ENCODE peak calls at places on chromosomes 4 and X, in five cellular contexts. One of them, this sample, is unnamed. For H3K4me1, the result is how much of the 10 kb centered on the place peaks cover.

GRCh38 chrX:4547218-4547836 is 833.9 kb upstream of the PRKX start:
- DNase-seq in upper lobe of left lung: peak
- DNase-seq in A549: peak
- DNase-seq in stomach: peak
- DNase-seq in transverse colon: peak
- DNase-seq in this sample: peak

GRCh38 chr4:19577121-19577520 is 674.6 kb upstream of the SLIT2 start:
- DNase-seq in upper lobe of left lung: no peak
- DNase-seq in A549: no peak
- DNase-seq in stomach: no peak
- DNase-seq in transverse colon: no peak
- DNase-seq in this sample: no peak

GRCh38 chrX:28133763-28134162 is 152.5 kb upstream of the DCAF8L1 start:
- DNase-seq in upper lobe of left lung: no peak
- DNase-seq in A549: no peak
- DNase-seq in stomach: no peak
- DNase-seq in transverse colon: no peak
- DNase-seq in this sample: no peak

GRCh38 chr4:8252301-8253173 is 17.0 kb upstream of the HTRA3 start:
- DNase-seq in upper lobe of left lung: no peak
- DNase-seq in A549: no peak
- DNase-seq in stomach: no peak
- DNase-seq in transverse colon: no peak
- DNase-seq in this sample: no peak

GRCh38 chr4:153137168-153137567 is 67.1 kb upstream of the TRIM2 start:
- DNase-seq in upper lobe of left lung: no peak
- DNase-seq in A549: peak
- DNase-seq in stomach: no peak
- DNase-seq in transverse colon: no peak
- DNase-seq in this sample: no peak

GRCh38 chr4:184684491-184685189 is 35.1 kb downstream of the PRIMPOL start:
- DNase-seq in upper lobe of left lung: peak
- DNase-seq in A549: no peak
- DNase-seq in stomach: peak
- DNase-seq in transverse colon: no peak
- DNase-seq in this sample: no peak

GRCh38 chr4:82284475-82284857 is 89.3 kb downstream of the HNRNPD start:
- DNase-seq in upper lobe of left lung: peak
- DNase-seq in A549: no peak
- DNase-seq in stomach: no peak
- DNase-seq in transverse colon: no peak
- DNase-seq in this sample: no peak

GRCh38 chrX:45400380-45400779 is 199.7 kb upstream of the DIPK2B start:
- DNase-seq in upper lobe of left lung: no peak
- DNase-seq in A549: no peak
- DNase-seq in stomach: no peak
- DNase-seq in transverse colon: no peak
- DNase-seq in this sample: no peak

GRCh38 chrX:101357166-101357795 is 8.7 kb upstream of the TIMM8A start:
- DNase-seq in upper lobe of left lung: no peak
- DNase-seq in A549: peak
- DNase-seq in stomach: no peak
- DNase-seq in transverse colon: no peak
- DNase-seq in this sample: no peak

GRCh38 chrX:101362116-101362515 is 13.6 kb upstream of the TIMM8A start:
- DNase-seq in upper lobe of left lung: no peak
- DNase-seq in A549: no peak
- DNase-seq in stomach: no peak
- DNase-seq in transverse colon: no peak
- DNase-seq in this sample: no peak

GRCh38 chrX:101359966-101360365 is 11.4 kb upstream of the TIMM8A start:
- DNase-seq in upper lobe of left lung: no peak
- DNase-seq in A549: no peak
- DNase-seq in stomach: no peak
- DNase-seq in transverse colon: no peak
- DNase-seq in this sample: no peak

GRCh38 chrX:101362757-101363156 is 14.2 kb upstream of the TIMM8A start:
- DNase-seq in upper lobe of left lung: no peak
- DNase-seq in A549: no peak
- DNase-seq in stomach: no peak
- DNase-seq in transverse colon: no peak
- DNase-seq in this sample: no peak
- H3K4me1 ChIP-seq in upper lobe of left lung: under half
- H3K4me1 ChIP-seq in A549: under half
- H3K4me1 ChIP-seq in stomach: under half
- H3K4me1 ChIP-seq in transverse colon: under half
- H3K4me1 ChIP-seq in this sample: under half

DNA sequence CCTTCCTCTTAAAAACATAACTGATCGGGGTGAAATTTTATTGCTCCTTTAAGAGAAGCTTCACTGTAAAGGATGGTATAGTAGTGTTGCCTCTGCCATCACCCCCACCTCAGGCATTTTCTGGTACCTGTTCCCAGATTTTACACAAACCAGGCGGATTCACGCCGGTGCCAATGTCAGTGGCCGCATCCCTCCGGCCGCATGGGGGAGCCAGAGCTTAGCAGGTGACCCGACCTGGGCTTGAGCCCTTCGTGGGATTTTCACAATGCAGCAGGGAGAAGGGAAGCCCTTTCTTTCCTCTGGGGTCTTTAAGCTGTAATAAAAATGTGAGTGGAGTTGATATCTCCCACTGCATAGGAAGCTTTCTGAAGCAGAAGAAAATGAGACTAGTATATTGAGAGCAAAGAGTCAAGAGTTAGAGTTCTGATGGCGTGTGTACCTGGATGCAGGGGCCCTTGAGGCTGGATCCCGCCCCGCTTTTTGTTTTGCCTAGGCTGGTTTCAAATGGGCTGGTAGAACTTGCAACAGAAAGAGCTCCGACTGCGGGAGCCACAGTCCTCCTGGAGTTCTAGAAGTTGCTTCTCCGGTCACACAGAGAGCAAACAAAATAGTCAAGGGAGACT is 59.4 kb downstream of the POLR2B start:
- DNase-seq in upper lobe of left lung: peak
- DNase-seq in A549: peak
- DNase-seq in stomach: peak
- DNase-seq in transverse colon: peak
- DNase-seq in this sample: peak
- TF ChIP-seq CTCF in upper lobe of left lung: peak
- TF ChIP-seq CTCF in A549: peak
- TF ChIP-seq CTCF in stomach: peak
- TF ChIP-seq CTCF in transverse colon: peak
- TF ChIP-seq CTCF in this sample: peak

GRCh38 chrX:135975421-135975820 is 1.6 kb upstream of the MMGT1 start:
- DNase-seq in upper lobe of left lung: no peak
- DNase-seq in A549: no peak
- DNase-seq in stomach: no peak
- DNase-seq in transverse colon: no peak
- DNase-seq in this sample: no peak

GRCh38 chrX:135977611-135978010 is 3.8 kb upstream of the MMGT1 start:
- DNase-seq in upper lobe of left lung: no peak
- DNase-seq in A549: peak
- DNase-seq in stomach: no peak
- DNase-seq in transverse colon: no peak
- DNase-seq in this sample: no peak

GRCh38 chrX:135973548-135974278 is at the start of gene MMGT1:
- DNase-seq in upper lobe of left lung: peak
- DNase-seq in A549: peak
- DNase-seq in stomach: peak
- DNase-seq in transverse colon: peak
- DNase-seq in this sample: peak

GRCh38 chrX:135974279-135974856 is 580 bp upstream of the MMGT1 start:
- DNase-seq in upper lobe of left lung: peak
- DNase-seq in A549: peak
- DNase-seq in stomach: peak
- DNase-seq in transverse colon: peak
- DNase-seq in this sample: peak

DNA sequence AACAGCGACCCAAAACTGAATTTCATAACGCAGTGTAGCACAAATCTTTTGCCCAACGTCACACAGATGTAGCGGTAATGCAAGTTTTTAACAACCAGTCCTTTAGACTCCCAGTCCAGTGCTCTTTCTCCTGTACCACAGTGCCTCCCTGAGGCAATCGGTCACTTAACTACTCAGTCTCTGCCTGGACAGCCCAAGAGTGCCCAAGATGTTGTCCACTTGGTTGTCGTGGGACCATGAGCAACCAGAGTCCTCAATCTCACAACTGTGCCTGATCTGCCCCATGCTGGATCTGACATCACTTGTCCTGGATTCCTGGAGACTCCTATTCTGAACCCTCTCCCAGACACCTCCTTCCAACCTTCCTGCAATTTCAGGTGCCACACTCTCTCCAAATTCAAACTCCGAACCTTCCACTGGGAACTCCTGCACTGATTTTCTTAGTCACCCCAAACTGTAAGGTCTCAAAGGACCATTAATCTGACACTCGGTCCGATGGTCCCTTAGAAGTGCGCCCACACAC is 702 bp downstream of the MMGT1 start:
- DNase-seq in upper lobe of left lung: peak
- DNase-seq in A549: peak
- DNase-seq in stomach: no peak
- DNase-seq in transverse colon: peak
- DNase-seq in this sample: peak
- TF ChIP-seq EP300 in upper lobe of left lung: no peak
- TF ChIP-seq EP300 in A549: no peak
- TF ChIP-seq EP300 in stomach: no peak
- TF ChIP-seq EP300 in transverse colon: no peak
- TF ChIP-seq EP300 in this sample: no peak

DNA sequence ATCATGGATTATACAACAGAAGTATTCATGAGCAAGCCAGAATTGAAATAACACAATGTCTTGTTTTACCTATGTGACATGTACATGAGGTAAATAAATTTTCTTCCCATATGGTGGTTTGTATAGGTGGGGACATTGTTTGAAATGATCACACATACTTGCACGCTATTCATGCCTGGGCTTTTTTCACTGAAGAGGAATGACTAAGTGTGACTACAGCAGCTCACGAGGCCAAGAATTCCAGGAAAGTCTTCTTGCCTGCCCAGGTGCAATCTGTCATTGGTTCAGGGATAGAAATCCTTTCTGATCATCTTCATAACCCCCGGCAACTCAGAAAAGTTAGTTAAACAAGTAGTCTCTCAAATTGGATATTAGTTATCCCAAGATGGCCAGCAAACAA is 36.3 kb upstream of the AREG start:
- DNase-seq in upper lobe of left lung: no peak
- DNase-seq in A549: no peak
- DNase-seq in stomach: no peak
- DNase-seq in transverse colon: no peak
- DNase-seq in this sample: no peak
- H3K4me1 ChIP-seq in upper lobe of left lung: under half
- H3K4me1 ChIP-seq in A549: under half
- H3K4me1 ChIP-seq in stomach: under half
- H3K4me1 ChIP-seq in transverse colon: under half
- H3K4me1 ChIP-seq in this sample: under half

DNA sequence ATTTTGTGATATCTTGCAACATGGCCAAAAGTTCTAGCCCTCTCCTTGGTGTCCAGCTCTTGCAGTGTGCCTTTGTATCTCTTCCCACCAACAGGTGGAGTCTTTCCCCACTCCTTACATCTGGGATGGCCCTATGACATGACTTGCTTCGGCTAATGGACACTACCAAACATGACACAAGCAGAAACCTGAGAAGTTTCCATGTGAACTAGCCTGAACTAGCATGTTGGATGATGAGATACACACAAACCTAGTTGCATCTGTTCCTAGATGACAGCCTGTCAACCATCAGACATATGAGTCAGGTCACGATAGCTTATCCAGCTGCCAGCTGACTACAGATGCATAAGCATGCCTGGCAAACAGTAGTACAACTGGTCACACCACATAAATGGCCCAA is 207.5 kb upstream of the FTHL17 start:
- DNase-seq in upper lobe of left lung: no peak
- DNase-seq in A549: peak
- DNase-seq in stomach: no peak
- DNase-seq in transverse colon: no peak
- DNase-seq in this sample: no peak
- TF ChIP-seq CTCF in upper lobe of left lung: no peak
- TF ChIP-seq CTCF in A549: no peak
- TF ChIP-seq CTCF in stomach: no peak
- TF ChIP-seq CTCF in transverse colon: peak
- TF ChIP-seq CTCF in this sample: no peak

GRCh38 chr4:156948738-156949137 is 22.9 kb downstream of the PDGFC start:
- DNase-seq in upper lobe of left lung: no peak
- DNase-seq in A549: no peak
- DNase-seq in stomach: no peak
- DNase-seq in transverse colon: no peak
- DNase-seq in this sample: no peak

GRCh38 chr4:156948133-156948532 is 23.5 kb downstream of the PDGFC start:
- DNase-seq in upper lobe of left lung: no peak
- DNase-seq in A549: no peak
- DNase-seq in stomach: no peak
- DNase-seq in transverse colon: no peak
- DNase-seq in this sample: no peak

GRCh38 chr4:156950090-156950489 is 21.5 kb downstream of the PDGFC start:
- DNase-seq in upper lobe of left lung: no peak
- DNase-seq in A549: no peak
- DNase-seq in stomach: no peak
- DNase-seq in transverse colon: no peak
- DNase-seq in this sample: no peak

GRCh38 chr4:156950950-156951349 is 20.6 kb downstream of the PDGFC start:
- DNase-seq in upper lobe of left lung: no peak
- DNase-seq in A549: no peak
- DNase-seq in stomach: no peak
- DNase-seq in transverse colon: no peak
- DNase-seq in this sample: no peak

DNA sequence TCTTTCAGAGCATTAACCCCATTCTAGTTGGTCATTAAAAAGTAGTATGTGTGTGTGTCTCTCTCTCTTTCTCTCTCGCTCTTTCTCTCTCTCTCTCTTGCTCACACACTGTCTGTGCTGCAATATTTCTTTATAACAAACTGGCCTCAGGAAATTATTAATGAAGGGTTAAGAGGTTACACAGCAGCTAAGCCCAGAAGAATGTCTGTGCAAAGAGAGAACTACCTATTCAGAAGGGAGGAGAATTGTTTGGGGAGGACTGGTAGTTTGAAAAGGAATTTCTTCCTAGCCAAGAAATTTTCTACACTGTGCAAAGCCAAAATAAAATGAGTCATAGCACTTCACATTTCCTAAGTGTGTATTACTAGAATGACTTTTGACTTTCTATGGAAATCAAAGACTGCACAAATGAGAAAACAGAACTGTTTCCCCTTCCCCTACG is 22.2 kb downstream of the PDGFC start:
- DNase-seq in upper lobe of left lung: no peak
- DNase-seq in A549: peak
- DNase-seq in stomach: no peak
- DNase-seq in transverse colon: no peak
- DNase-seq in this sample: no peak
- TF ChIP-seq EP300 in upper lobe of left lung: no peak
- TF ChIP-seq EP300 in A549: peak
- TF ChIP-seq EP300 in stomach: no peak
- TF ChIP-seq EP300 in transverse colon: no peak
- TF ChIP-seq EP300 in this sample: no peak

DNA sequence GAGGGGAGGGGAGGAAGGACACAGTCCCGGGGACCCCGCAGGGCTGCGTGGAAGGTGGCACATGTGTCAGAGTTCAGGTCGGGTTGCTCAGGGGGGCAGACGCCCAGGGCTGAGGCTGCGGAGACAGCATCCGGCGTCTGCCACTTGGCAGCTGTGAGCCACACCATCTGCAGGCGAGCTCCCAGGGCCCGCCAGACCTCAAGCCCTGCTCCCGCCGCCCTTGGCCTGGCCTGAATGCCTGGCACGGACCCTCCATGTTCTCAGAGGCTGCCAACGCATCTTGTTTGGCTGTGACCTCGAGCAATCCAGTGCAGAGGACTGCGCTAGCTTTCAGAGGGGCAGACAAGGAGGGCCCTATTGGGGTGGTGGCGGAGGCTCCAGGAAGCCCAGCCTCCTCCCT is 5.1 kb downstream of the BGN start:
- DNase-seq in upper lobe of left lung: no peak
- DNase-seq in A549: no peak
- DNase-seq in stomach: no peak
- DNase-seq in transverse colon: no peak
- DNase-seq in this sample: no peak
- H3K4me1 ChIP-seq in upper lobe of left lung: under half
- H3K4me1 ChIP-seq in A549: under half
- H3K4me1 ChIP-seq in stomach: under half
- H3K4me1 ChIP-seq in transverse colon: under half
- H3K4me1 ChIP-seq in this sample: under half